ENCODE peak calls at places on chromosome 2, in four cellular contexts. G is left cardiac atrium, X is bronchial epithelial cell, F is NCI-H526 treated with DMSO at 0.1 percent for 48 hours. L is an unnamed sample.

GRCh38 chr2:33023732-33024301 is 77.1 kb downstream of the LTBP1 start:
- DNase-seq in G (no peak), X (peak; percentile 34), F (no peak), L (no peak)

GRCh38 chr2:79552653-79553052 is 39.8 kb downstream of the CTNNA2 start:
- DNase-seq in G (no peak), X (no peak), F (no peak), L (no peak)

GRCh38 chr2:150620371-150620770 is 132.9 kb upstream of the RND3 start:
- DNase-seq in G (no peak), X (no peak), F (no peak), L (no peak)

GRCh38 chr2:74703373-74703772 is 49.3 kb downstream of the SEMA4F start:
- DNase-seq in G (peak; percentile 61), X (no peak), F (no peak), L (peak; percentile 14)

GRCh38 chr2:201859886-201860285 is 53.5 kb downstream of the CDK15 start:
- DNase-seq in G (no peak), X (no peak), F (no peak), L (no peak)

GRCh38 chr2:29239209-29239960 is 124.2 kb downstream of the CLIP4 start:
- DNase-seq in G (no peak), X (no peak), F (no peak), L (no peak)

GRCh38 chr2:17228461-17228860 is 289.8 kb downstream of the RAD51AP2 start:
- DNase-seq in G (no peak), X (no peak), F (no peak), L (no peak)

GRCh38 chr2:62231541-62231940 is 35.6 kb downstream of the B3GNT2 start:
- DNase-seq in G (no peak), X (no peak), F (no peak), L (no peak)

GRCh38 chr2:16641509-16641908 is 24.1 kb downstream of the CYRIA start:
- DNase-seq in G (no peak), X (no peak), F (no peak), L (no peak)

GRCh38 chr2:219720956-219721355 is 93.5 kb downstream of the SLC4A3 start:
- DNase-seq in G (no peak), X (no peak), F (no peak), L (no peak)

GRCh38 chr2:20483496-20483895 is 36.6 kb downstream of the RHOB start:
- DNase-seq in G (peak; percentile 53), X (no peak), F (no peak), L (no peak)

GRCh38 chr2:30679416-30680088 is 127.7 kb downstream of the CAPN13 start:
- DNase-seq in G (no peak), X (no peak), F (no peak), L (no peak)

GRCh38 chr2:3222636-3223035 is 155.0 kb downstream of the EIPR1 start:
- DNase-seq in G (no peak), X (no peak), F (no peak), L (no peak)

GRCh38 chr2:162196611-162197010 is 44.6 kb upstream of the GCG start:
- DNase-seq in G (no peak), X (peak; percentile 64), F (no peak), L (no peak)

GRCh38 chr2:47402805-47403691 is at the start of gene MSH2:
- DNase-seq in G (peak; percentile 95), X (peak; percentile 83), F (peak; percentile 96), L (peak; percentile 88)

GRCh38 chr2:219803294-219803693 is 175.9 kb downstream of the SLC4A3 start:
- DNase-seq in G (no peak), X (peak; percentile 16), F (no peak), L (no peak)

GRCh38 chr2:148642891-148643416 is 1.6 kb upstream of the EPC2 start:
- DNase-seq in G (no peak), X (peak; percentile 64), F (no peak), L (peak; percentile 47)

L was measured in ovary.